ENCODE peak calls at places on chromosomes 7 and 10, in seven cellular contexts. Y, P, U, O, E, Z and I are unnamed samples.
A peak's percentile ranks its signal among the peaks of the same experiment; 100 is the strongest.

GRCh38 chr7:112213735-112214134 is 7.2 kb downstream of the ZNF277 start:
- DNase-seq in U (no peak), Y (no peak), Z (no peak), P (no peak), O (no peak), E (no peak), I (no peak)

GRCh38 chr7:129008645-129009414 is 46.1 kb downstream of the TNPO3 start:
- DNase-seq in Z (no peak), E (no peak), U (no peak), Y (no peak), P (no peak), O (no peak), I (no peak)

GRCh38 chr10:100508691-100509150 is 10.9 kb downstream of the SEC31B start:
- DNase-seq in Y (peak; percentile 39), Z (peak; percentile 66), P (peak; percentile 31), U (peak; percentile 71), O (peak; percentile 64), E (peak; percentile 80), I (peak; percentile 78)

GRCh38 chr7:14900051-14900450 is 2.5 kb downstream of the DGKB start:
- DNase-seq in Y (peak; percentile 63), Z (no peak), U (no peak), O (no peak), P (no peak), E (no peak), I (no peak)

GRCh38 chr10:16521311-16522016 is at the start of gene C1QL3:
- DNase-seq in Y (no peak), O (no peak), P (peak; percentile 22), E (peak; percentile 56), U (peak; percentile 80), Z (peak; percentile 39), I (no peak)

GRCh38 chr7:84454174-84454959 is 259.8 kb upstream of the SEMA3A start:
- DNase-seq in P (no peak), Y (peak; percentile 11), E (no peak), Z (peak; percentile 15), O (no peak), U (no peak), I (no peak)

GRCh38 chr10:69881202-69881601 is 79.5 kb downstream of the COL13A1 start:
- DNase-seq in U (peak; percentile 69), Z (no peak), Y (no peak), P (no peak), E (no peak), O (no peak), I (no peak)

GRCh38 chr7:108455833-108456677 is at the start of gene NRCAM:
- DNase-seq in Y (peak; percentile 24), O (no peak), U (peak; percentile 95), P (peak; percentile 77), Z (peak; percentile 87), E (peak; percentile 45), I (peak; percentile 90)

GRCh38 chr7:19747740-19748339 is 25.6 kb downstream of the TMEM196 start:
- DNase-seq in O (peak; percentile 53), U (peak; percentile 54), Z (peak; percentile 58), Y (peak; percentile 58), E (no peak), P (no peak), I (peak; percentile 75)

GRCh38 chr10:128011059-128011979 is 104.4 kb downstream of the PTPRE start:
- DNase-seq in U (peak; percentile 86), P (peak; percentile 96), Z (peak; percentile 70), E (peak; percentile 88), Y (peak; percentile 14), O (peak; percentile 79), I (peak; percentile 79)

GRCh38 chr10:4541292-4541691 is 284.7 kb upstream of the AKR1E2 start:
- DNase-seq in Y (peak; percentile 98), E (no peak), U (no peak), O (no peak), P (no peak), Z (peak; percentile 90), I (no peak)

GRCh38 chr7:44385384-44386138 is 60.2 kb upstream of the CAMK2B start:
- DNase-seq in P (no peak), O (no peak), Z (no peak), U (peak; percentile 64), Y (no peak), E (peak; percentile 14), I (no peak)

GRCh38 chr10:21724695-21725371 is 190.8 kb downstream of the MLLT10 start:
- DNase-seq in O (peak; percentile 96), Z (peak; percentile 100), Y (peak; percentile 99), U (peak; percentile 94), P (no peak), E (peak; percentile 63), I (peak; percentile 99)

GRCh38 chr7:118573065-118573464 is 348.6 kb downstream of the ANKRD7 start:
- DNase-seq in Y (no peak), Z (no peak), O (no peak), E (no peak), U (peak; percentile 15), P (no peak), I (no peak)

GRCh38 chr10:2980791-2981360 is 86.5 kb upstream of the PFKP start:
- DNase-seq in O (no peak), U (no peak), Z (peak; percentile 44), E (no peak), Y (peak; percentile 21), P (no peak), I (no peak)